ENCODE peak calls at places on chromosomes 12 and 14, in nine cellular contexts. One of them, this sample, is unnamed.

GRCh38 chr14:92789457-92790089 is 4.5 kb upstream of the GOLGA5 start:
- DNase-seq in endothelial cell: no peak
- DNase-seq in CD4-positive, CD25-positive, alpha-beta regulatory T cell: no peak
- DNase-seq in GDM1: no peak
- DNase-seq in coronary artery: no peak
- DNase-seq in activated CD4-positive, alpha-beta T cell treated with anti-CD3 and anti-CD28 coated beads for 48 hours: no peak
- DNase-seq in lower leg skin: no peak
- DNase-seq in hepatocyte: no peak
- DNase-seq in stimulated activated CD4-positive, alpha-beta T cell treated with anti-CD3 and anti-CD28 coated beads, Interleukin-2, amount 100 ng/mL, for 48 hours: no peak
- DNase-seq in this sample: no peak

GRCh38 chr12:115394498-115395220 is 710.7 kb upstream of the TBX3 start:
- DNase-seq in lower leg skin: no peak
- DNase-seq in endothelial cell: no peak
- DNase-seq in hepatocyte: peak
- DNase-seq in coronary artery: no peak
- DNase-seq in CD4-positive, CD25-positive, alpha-beta regulatory T cell: no peak
- DNase-seq in GDM1: no peak
- DNase-seq in activated CD4-positive, alpha-beta T cell treated with anti-CD3 and anti-CD28 coated beads for 48 hours: no peak
- DNase-seq in stimulated activated CD4-positive, alpha-beta T cell treated with anti-CD3 and anti-CD28 coated beads, Interleukin-2, amount 100 ng/mL, for 48 hours: no peak
- DNase-seq in this sample: no peak

GRCh38 chr12:52307836-52308806 is 13.1 kb downstream of the KRT83 start:
- DNase-seq in activated CD4-positive, alpha-beta T cell treated with anti-CD3 and anti-CD28 coated beads for 48 hours: peak
- DNase-seq in coronary artery: peak
- DNase-seq in CD4-positive, CD25-positive, alpha-beta regulatory T cell: no peak
- DNase-seq in GDM1: no peak
- DNase-seq in stimulated activated CD4-positive, alpha-beta T cell treated with anti-CD3 and anti-CD28 coated beads, Interleukin-2, amount 100 ng/mL, for 48 hours: peak
- DNase-seq in endothelial cell: peak
- DNase-seq in lower leg skin: peak
- DNase-seq in hepatocyte: peak
- DNase-seq in this sample: no peak

GRCh38 chr14:54446201-54446693 is 5.1 kb upstream of the CNIH1 start:
- DNase-seq in activated CD4-positive, alpha-beta T cell treated with anti-CD3 and anti-CD28 coated beads for 48 hours: no peak
- DNase-seq in hepatocyte: peak
- DNase-seq in endothelial cell: no peak
- DNase-seq in stimulated activated CD4-positive, alpha-beta T cell treated with anti-CD3 and anti-CD28 coated beads, Interleukin-2, amount 100 ng/mL, for 48 hours: no peak
- DNase-seq in CD4-positive, CD25-positive, alpha-beta regulatory T cell: no peak
- DNase-seq in GDM1: no peak
- DNase-seq in lower leg skin: no peak
- DNase-seq in coronary artery: no peak
- DNase-seq in this sample: no peak

GRCh38 chr12:103503546-103504480 is 8.0 kb upstream of the C12orf42 start:
- DNase-seq in CD4-positive, CD25-positive, alpha-beta regulatory T cell: peak
- DNase-seq in activated CD4-positive, alpha-beta T cell treated with anti-CD3 and anti-CD28 coated beads for 48 hours: peak
- DNase-seq in stimulated activated CD4-positive, alpha-beta T cell treated with anti-CD3 and anti-CD28 coated beads, Interleukin-2, amount 100 ng/mL, for 48 hours: peak
- DNase-seq in GDM1: peak
- DNase-seq in coronary artery: no peak
- DNase-seq in endothelial cell: peak
- DNase-seq in lower leg skin: no peak
- DNase-seq in hepatocyte: peak
- DNase-seq in this sample: peak

GRCh38 chr12:49806877-49807276 is 21.3 kb downstream of the NCKAP5L start:
- DNase-seq in endothelial cell: no peak
- DNase-seq in GDM1: no peak
- DNase-seq in lower leg skin: no peak
- DNase-seq in stimulated activated CD4-positive, alpha-beta T cell treated with anti-CD3 and anti-CD28 coated beads, Interleukin-2, amount 100 ng/mL, for 48 hours: no peak
- DNase-seq in CD4-positive, CD25-positive, alpha-beta regulatory T cell: no peak
- DNase-seq in coronary artery: no peak
- DNase-seq in activated CD4-positive, alpha-beta T cell treated with anti-CD3 and anti-CD28 coated beads for 48 hours: no peak
- DNase-seq in hepatocyte: no peak
- DNase-seq in this sample: no peak

GRCh38 chr14:99909500-99910064 is 116.4 kb downstream of the EML1 start:
- DNase-seq in stimulated activated CD4-positive, alpha-beta T cell treated with anti-CD3 and anti-CD28 coated beads, Interleukin-2, amount 100 ng/mL, for 48 hours: no peak
- DNase-seq in lower leg skin: no peak
- DNase-seq in activated CD4-positive, alpha-beta T cell treated with anti-CD3 and anti-CD28 coated beads for 48 hours: no peak
- DNase-seq in CD4-positive, CD25-positive, alpha-beta regulatory T cell: no peak
- DNase-seq in coronary artery: no peak
- DNase-seq in endothelial cell: no peak
- DNase-seq in GDM1: no peak
- DNase-seq in hepatocyte: peak
- DNase-seq in this sample: no peak

GRCh38 chr14:51116682-51117081 is 21.8 kb upstream of the TRIM9 start:
- DNase-seq in coronary artery: no peak
- DNase-seq in stimulated activated CD4-positive, alpha-beta T cell treated with anti-CD3 and anti-CD28 coated beads, Interleukin-2, amount 100 ng/mL, for 48 hours: no peak
- DNase-seq in hepatocyte: no peak
- DNase-seq in endothelial cell: no peak
- DNase-seq in GDM1: no peak
- DNase-seq in lower leg skin: no peak
- DNase-seq in activated CD4-positive, alpha-beta T cell treated with anti-CD3 and anti-CD28 coated beads for 48 hours: no peak
- DNase-seq in CD4-positive, CD25-positive, alpha-beta regulatory T cell: no peak
- DNase-seq in this sample: no peak

GRCh38 chr12:107571492-107571891 is 114.1 kb upstream of the PWP1 start:
- DNase-seq in lower leg skin: no peak
- DNase-seq in activated CD4-positive, alpha-beta T cell treated with anti-CD3 and anti-CD28 coated beads for 48 hours: no peak
- DNase-seq in endothelial cell: no peak
- DNase-seq in hepatocyte: no peak
- DNase-seq in coronary artery: no peak
- DNase-seq in CD4-positive, CD25-positive, alpha-beta regulatory T cell: no peak
- DNase-seq in GDM1: no peak
- DNase-seq in stimulated activated CD4-positive, alpha-beta T cell treated with anti-CD3 and anti-CD28 coated beads, Interleukin-2, amount 100 ng/mL, for 48 hours: no peak
- DNase-seq in this sample: no peak

GRCh38 chr14:36443374-36443773 is 76.7 kb downstream of the NKX2-1 start:
- DNase-seq in lower leg skin: no peak
- DNase-seq in stimulated activated CD4-positive, alpha-beta T cell treated with anti-CD3 and anti-CD28 coated beads, Interleukin-2, amount 100 ng/mL, for 48 hours: no peak
- DNase-seq in endothelial cell: no peak
- DNase-seq in CD4-positive, CD25-positive, alpha-beta regulatory T cell: no peak
- DNase-seq in hepatocyte: no peak
- DNase-seq in coronary artery: no peak
- DNase-seq in activated CD4-positive, alpha-beta T cell treated with anti-CD3 and anti-CD28 coated beads for 48 hours: no peak
- DNase-seq in GDM1: no peak
- DNase-seq in this sample: no peak

GRCh38 chr12:18421840-18422239 is 160.5 kb downstream of the PIK3C2G start:
- DNase-seq in GDM1: no peak
- DNase-seq in stimulated activated CD4-positive, alpha-beta T cell treated with anti-CD3 and anti-CD28 coated beads, Interleukin-2, amount 100 ng/mL, for 48 hours: no peak
- DNase-seq in activated CD4-positive, alpha-beta T cell treated with anti-CD3 and anti-CD28 coated beads for 48 hours: no peak
- DNase-seq in endothelial cell: no peak
- DNase-seq in CD4-positive, CD25-positive, alpha-beta regulatory T cell: no peak
- DNase-seq in coronary artery: no peak
- DNase-seq in lower leg skin: no peak
- DNase-seq in hepatocyte: no peak
- DNase-seq in this sample: no peak

GRCh38 chr12:5379737-5380496 is 52.0 kb upstream of the NTF3 start:
- DNase-seq in GDM1: no peak
- DNase-seq in coronary artery: no peak
- DNase-seq in CD4-positive, CD25-positive, alpha-beta regulatory T cell: no peak
- DNase-seq in endothelial cell: no peak
- DNase-seq in stimulated activated CD4-positive, alpha-beta T cell treated with anti-CD3 and anti-CD28 coated beads, Interleukin-2, amount 100 ng/mL, for 48 hours: no peak
- DNase-seq in activated CD4-positive, alpha-beta T cell treated with anti-CD3 and anti-CD28 coated beads for 48 hours: no peak
- DNase-seq in hepatocyte: peak
- DNase-seq in lower leg skin: no peak
- DNase-seq in this sample: no peak

GRCh38 chr12:51460519-51460918 is 35.9 kb downstream of the SLC4A8 start:
- DNase-seq in activated CD4-positive, alpha-beta T cell treated with anti-CD3 and anti-CD28 coated beads for 48 hours: no peak
- DNase-seq in coronary artery: no peak
- DNase-seq in hepatocyte: peak
- DNase-seq in stimulated activated CD4-positive, alpha-beta T cell treated with anti-CD3 and anti-CD28 coated beads, Interleukin-2, amount 100 ng/mL, for 48 hours: no peak
- DNase-seq in lower leg skin: no peak
- DNase-seq in CD4-positive, CD25-positive, alpha-beta regulatory T cell: no peak
- DNase-seq in endothelial cell: no peak
- DNase-seq in GDM1: no peak
- DNase-seq in this sample: no peak

GRCh38 chr14:53902307-53902706 is 54.3 kb downstream of the BMP4 start:
- DNase-seq in endothelial cell: no peak
- DNase-seq in GDM1: no peak
- DNase-seq in CD4-positive, CD25-positive, alpha-beta regulatory T cell: no peak
- DNase-seq in coronary artery: no peak
- DNase-seq in lower leg skin: no peak
- DNase-seq in stimulated activated CD4-positive, alpha-beta T cell treated with anti-CD3 and anti-CD28 coated beads, Interleukin-2, amount 100 ng/mL, for 48 hours: no peak
- DNase-seq in activated CD4-positive, alpha-beta T cell treated with anti-CD3 and anti-CD28 coated beads for 48 hours: no peak
- DNase-seq in hepatocyte: no peak
- DNase-seq in this sample: no peak

GRCh38 chr12:47410383-47410782 is 295.4 kb downstream of the RPAP3 start:
- DNase-seq in endothelial cell: no peak
- DNase-seq in activated CD4-positive, alpha-beta T cell treated with anti-CD3 and anti-CD28 coated beads for 48 hours: no peak
- DNase-seq in GDM1: no peak
- DNase-seq in hepatocyte: no peak
- DNase-seq in coronary artery: no peak
- DNase-seq in CD4-positive, CD25-positive, alpha-beta regulatory T cell: peak
- DNase-seq in lower leg skin: no peak
- DNase-seq in stimulated activated CD4-positive, alpha-beta T cell treated with anti-CD3 and anti-CD28 coated beads, Interleukin-2, amount 100 ng/mL, for 48 hours: no peak
- DNase-seq in this sample: no peak

GRCh38 chr14:90553921-90554336 is 157.1 kb downstream of the CALM1 start:
- DNase-seq in endothelial cell: no peak
- DNase-seq in stimulated activated CD4-positive, alpha-beta T cell treated with anti-CD3 and anti-CD28 coated beads, Interleukin-2, amount 100 ng/mL, for 48 hours: no peak
- DNase-seq in activated CD4-positive, alpha-beta T cell treated with anti-CD3 and anti-CD28 coated beads for 48 hours: no peak
- DNase-seq in lower leg skin: no peak
- DNase-seq in CD4-positive, CD25-positive, alpha-beta regulatory T cell: no peak
- DNase-seq in GDM1: no peak
- DNase-seq in coronary artery: no peak
- DNase-seq in hepatocyte: no peak
- DNase-seq in this sample: no peak

This sample was measured in naive B cell.